ENCODE peak calls at places on chromosomes 4 and X, in four cellular contexts. N, V, T and J are unnamed samples.

GRCh38 chr4:12555011-12555410 is 929.1 kb downstream of the RAB28 start:
- DNase-seq in N (no peak), V (no peak), T (no peak), J (no peak)

GRCh38 chr4:53592128-53592527 is 842 bp upstream of the LNX1 start:
- DNase-seq in N (no peak), T (no peak), V (no peak), J (no peak)

GRCh38 chr4:127997534-127998388 is 32.6 kb downstream of the ABHD18 start:
- DNase-seq in T (no peak), N (peak; percentile 61), V (no peak), J (no peak)

GRCh38 chrX:10045327-10046000 is 78.3 kb downstream of the CLDN34 start:
- DNase-seq in V (no peak), T (peak; percentile 68), N (no peak), J (no peak)

GRCh38 chr4:2795558-2796260 is 2.8 kb downstream of the SH3BP2 start:
- DNase-seq in N (no peak), T (no peak), V (no peak), J (no peak)

GRCh38 chr4:122117743-122118142 is 34.4 kb upstream of the BLTP1 start:
- DNase-seq in V (no peak), N (peak; percentile 73), T (no peak), J (no peak)

GRCh38 chrX:15269618-15270521 is at the start of gene ASB9:
- DNase-seq in N (peak; percentile 29), V (peak; percentile 50), T (no peak), J (no peak)

GRCh38 chrX:40095588-40096394 is 2.0 kb downstream of the BCOR start:
- DNase-seq in T (no peak), V (no peak), N (peak; percentile 60), J (no peak)

GRCh38 chr4:56099378-56099786 is 150.6 kb downstream of the CEP135 start:
- DNase-seq in V (no peak), N (no peak), T (no peak), J (no peak)

GRCh38 chr4:168955674-168956073 is 54.4 kb downstream of the CBR4 start:
- DNase-seq in N (no peak), V (no peak), T (no peak), J (no peak)

GRCh38 chrX:9272166-9272565 is 192.7 kb upstream of the TBL1X start:
- DNase-seq in V (no peak), T (no peak), N (no peak), J (no peak)

GRCh38 chrX:107648332-107648731 is 20.0 kb downstream of the PRPS1 start:
- DNase-seq in V (no peak), T (no peak), N (no peak), J (no peak)

DNA sequence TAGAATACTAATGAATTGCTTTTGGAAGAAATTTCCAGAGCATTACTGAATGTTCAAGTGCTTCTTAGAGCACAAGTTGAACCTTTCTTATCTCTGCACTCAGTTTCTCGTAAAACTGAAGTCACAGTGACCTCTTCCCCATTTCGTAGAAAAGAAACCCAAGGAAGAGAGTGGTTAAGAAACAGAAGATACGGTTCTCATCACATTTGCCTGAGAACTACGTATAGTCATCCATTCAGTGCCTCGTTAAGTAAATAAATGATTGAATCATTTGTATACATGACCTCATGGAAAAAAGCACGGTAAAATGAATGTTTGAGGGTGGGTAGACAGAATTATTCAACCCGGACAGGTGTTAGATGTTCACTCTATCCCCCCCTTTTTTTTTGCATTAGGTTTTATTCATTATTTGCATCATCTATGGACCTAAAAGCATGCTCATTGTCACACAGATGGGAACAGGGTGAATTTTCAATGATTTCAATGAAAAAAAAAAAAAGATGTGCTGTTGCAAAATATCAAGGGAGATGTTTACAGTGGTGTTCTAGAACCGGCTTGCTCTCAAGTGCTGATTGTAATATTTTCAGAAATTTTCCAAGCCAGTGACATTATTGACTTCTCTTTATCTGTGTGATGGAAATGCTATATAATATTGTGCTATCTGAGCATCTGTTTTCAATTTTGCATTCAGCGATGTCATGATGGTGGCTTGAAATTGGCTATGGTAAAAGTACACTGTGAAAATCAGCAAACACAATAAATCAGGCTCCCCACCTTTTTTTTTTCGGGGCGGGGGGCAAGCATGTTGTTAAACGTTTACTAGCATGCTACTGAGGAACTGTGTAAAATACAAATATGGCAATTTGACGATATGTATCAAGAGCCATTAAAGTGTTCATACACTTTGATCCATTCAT is 4.3 kb downstream of the RHOH start:
- DNase-seq in N (peak; percentile 90), T (no peak), V (no peak), J (no peak)
- H3K27ac ChIP-seq in N (peak overlapping the region; percentile 100), T (no peak overlapping the region), V (peak overlapping the region; percentile 89), J (peak overlapping the region; percentile 96)

DNA sequence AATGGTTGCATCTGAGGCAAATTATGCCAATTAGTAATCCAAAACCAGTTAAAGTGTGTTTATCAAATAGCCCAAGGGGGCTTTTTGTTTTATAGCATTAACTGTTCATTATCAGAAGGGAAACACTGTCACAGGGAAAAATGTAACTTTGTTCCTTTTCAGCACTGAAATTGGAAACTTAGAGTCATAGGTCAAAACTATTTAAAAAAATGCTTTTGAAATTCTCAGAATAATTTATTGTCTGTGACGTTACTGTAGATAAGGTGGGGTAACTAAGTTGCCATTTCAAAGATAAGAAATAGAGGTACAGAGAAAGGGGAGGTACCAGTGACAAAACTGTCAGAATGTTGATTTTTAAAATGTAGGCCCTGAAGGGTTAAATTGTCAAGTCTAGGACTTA is 129.3 kb downstream of the AKAP4 start:
- DNase-seq in T (no peak), N (no peak), V (no peak), J (no peak)
- H3K27ac ChIP-seq in T (no peak overlapping the region), N (no peak overlapping the region), V (no peak overlapping the region), J (no peak overlapping the region)

GRCh38 chrX:119624417-119624816 is 18.2 kb upstream of the NKRF start:
- DNase-seq in V (no peak), T (no peak), N (no peak), J (no peak)
- H3K27ac ChIP-seq in V (no peak overlapping the region), T (no peak overlapping the region), N (no peak overlapping the region), J (no peak overlapping the region)

GRCh38 chr4:84491420-84491819 is 7.7 kb downstream of the NKX6-1 start:
- DNase-seq in N (no peak), V (no peak), T (no peak), J (no peak)

GRCh38 chr4:84494518-84494917 is 4.6 kb downstream of the NKX6-1 start:
- DNase-seq in N (no peak), T (no peak), V (no peak), J (no peak)

GRCh38 chr4:84493092-84493850 is 5.8 kb downstream of the NKX6-1 start:
- DNase-seq in N (no peak), T (no peak), V (no peak), J (no peak)

GRCh38 chr4:84492290-84492689 is 6.8 kb downstream of the NKX6-1 start:
- DNase-seq in T (no peak), N (no peak), V (no peak), J (no peak)

DNA sequence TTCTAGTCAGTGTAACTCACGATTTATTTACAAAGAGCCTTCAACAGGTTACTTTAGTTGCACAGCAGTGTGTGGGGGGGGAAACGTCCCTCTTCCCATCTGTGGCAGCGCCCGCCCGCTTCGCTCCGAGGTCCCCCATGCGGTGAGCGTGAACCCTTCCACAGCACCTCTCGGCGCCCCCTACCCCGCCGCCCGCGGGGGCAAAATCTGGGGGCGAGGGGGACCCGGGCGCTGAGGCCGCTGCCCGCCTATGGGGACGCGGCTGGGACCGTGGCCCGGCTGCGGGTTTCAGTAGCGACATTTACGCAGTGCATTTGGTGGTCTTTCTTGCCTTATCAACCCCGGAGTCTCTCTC is 6.4 kb downstream of the NKX6-1 start:
- DNase-seq in V (no peak), T (no peak), N (no peak), J (no peak)
- H3K27ac ChIP-seq in V (no peak overlapping the region), T (no peak overlapping the region), N (no peak overlapping the region), J (no peak overlapping the region)

DNA sequence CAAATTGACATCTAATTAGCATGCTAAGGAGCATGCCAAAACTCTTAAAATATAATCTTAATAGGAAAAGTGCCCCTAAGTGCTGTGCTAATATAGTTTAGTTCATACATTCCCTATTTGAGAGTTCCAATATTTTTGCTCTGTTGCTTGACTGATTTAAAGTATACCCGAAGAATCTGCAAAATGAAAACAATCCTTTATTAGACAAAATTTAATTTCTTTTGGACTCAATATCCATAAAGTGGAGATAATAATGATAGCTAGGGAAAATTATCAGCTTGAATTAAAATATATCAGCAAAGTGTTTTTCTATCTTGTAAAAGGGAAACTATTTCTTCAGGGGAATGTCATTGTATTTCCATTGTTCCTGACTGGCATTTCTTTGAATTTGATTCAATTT is 196.0 kb upstream of the NPY2R start:
- DNase-seq in V (no peak), N (no peak), T (no peak), J (no peak)
- H3K27ac ChIP-seq in V (no peak overlapping the region), N (no peak overlapping the region), T (no peak overlapping the region), J (no peak overlapping the region)